ENCODE peak calls at places on chromosomes 4 and X, in eight cellular contexts. Y is stimulated activated naive B cell treated with anti-CD40 and anti-IgM and Interleukin-4, amounts not matched to agents 10 μg/mL and 1 μg/mL and 100 μg/mL, for 72 hours; A is H9; P is IMR-90; J is glutamatergic neuron; O is activated CD8-positive, alpha-beta memory T cell treated with anti-CD3 and anti-CD28 coated beads for 48 hours; M is left cardiac atrium; W is progenitor cell of endocrine pancreas. K is an unnamed sample.

GRCh38 chr4:78720151-78720726 is 55.9 kb upstream of the BMP2K start:
- DNase-seq in W (no peak), M (no peak), J (no peak), P (no peak), O (no peak), A (peak), Y (no peak), K (no peak)

GRCh38 chrX:111365770-111366325 is 46.1 kb downstream of the DCX start:
- DNase-seq in J (no peak), W (no peak), A (no peak), P (no peak), Y (no peak), M (no peak), O (no peak), K (no peak)

GRCh38 chr4:101762025-101762424 is 28.5 kb upstream of the BANK1 start:
- DNase-seq in A (no peak), O (no peak), P (no peak), Y (no peak), M (no peak), J (no peak), W (no peak), K (no peak)

GRCh38 chrX:19017271-19017670 is 33.4 kb upstream of the PHKA2 start:
- DNase-seq in W (no peak), Y (no peak), J (peak), O (no peak), M (no peak), A (peak), P (peak), K (no peak)

GRCh38 chr4:242121-242848 is 63.0 kb downstream of the ZNF732 start:
- DNase-seq in P (peak), M (peak), J (peak), O (peak), A (peak), W (no peak), Y (peak), K (peak)

GRCh38 chrX:106585478-106585877 is 26.3 kb upstream of the RADX start:
- DNase-seq in M (no peak), Y (no peak), W (no peak), O (no peak), J (no peak), A (no peak), P (no peak), K (no peak)

GRCh38 chr4:67587156-67587555 is 28.6 kb downstream of the STAP1 start:
- DNase-seq in M (no peak), P (no peak), Y (no peak), A (no peak), J (no peak), O (no peak), W (no peak), K (no peak)

GRCh38 chr4:118981839-118982381 is 93.3 kb downstream of the SYNPO2 start:
- DNase-seq in A (peak), J (peak), W (peak), P (peak), Y (peak), M (peak), O (no peak), K (no peak)

GRCh38 chr4:48640699-48641098 is 139.4 kb downstream of the FRYL start:
- DNase-seq in P (no peak), W (no peak), A (no peak), J (no peak), M (no peak), Y (no peak), O (no peak), K (no peak)

GRCh38 chrX:15301924-15302323 is 13.5 kb downstream of the ASB11 start:
- DNase-seq in W (no peak), O (no peak), P (peak), J (no peak), Y (no peak), A (no peak), M (peak), K (no peak)

GRCh38 chrX:439236-439635 is 52.5 kb upstream of the PPP2R3B start:
- DNase-seq in W (no peak), O (no peak), P (no peak), M (no peak), J (no peak), A (no peak), Y (no peak), K (no peak)

GRCh38 chr4:90958256-90958895 is 831.2 kb downstream of the CCSER1 start:
- DNase-seq in J (no peak), W (no peak), O (no peak), Y (no peak), P (peak), A (no peak), M (no peak), K (no peak)

GRCh38 chr4:80566203-80566872 is 230.8 kb downstream of the CFAP299 start:
- DNase-seq in W (no peak), M (no peak), O (no peak), Y (no peak), J (no peak), P (no peak), A (no peak), K (no peak)

GRCh38 chr4:617644-618330 is 7.6 kb upstream of the PDE6B start:
- DNase-seq in O (no peak), W (no peak), Y (no peak), P (no peak), A (peak), M (no peak), J (no peak), K (no peak)

GRCh38 chr4:24260922-24261581 is 323.3 kb downstream of the DHX15 start:
- DNase-seq in M (no peak), P (no peak), Y (no peak), O (no peak), A (no peak), W (no peak), J (no peak), K (no peak)

GRCh38 chr4:7007944-7008343 is 35.2 kb upstream of the TADA2B start:
- DNase-seq in O (no peak), W (no peak), P (peak), J (no peak), Y (no peak), M (no peak), A (peak), K (no peak)

GRCh38 chrX:55450259-55450658 is 1.7 kb upstream of the MAGEH1 start:
- DNase-seq in A (no peak), J (no peak), M (no peak), Y (no peak), P (peak), W (no peak), O (no peak), K (no peak)

GRCh38 chr4:105283501-105283900 is 136.8 kb downstream of the TET2 start:
- DNase-seq in P (peak), W (no peak), O (no peak), Y (no peak), M (no peak), A (no peak), J (no peak), K (no peak)

GRCh38 chr4:92066485-92066884 is 237.3 kb upstream of the GRID2 start:
- DNase-seq in O (no peak), A (no peak), J (no peak), Y (no peak), M (no peak), W (no peak), P (no peak), K (no peak)

GRCh38 chr4:13542577-13543042 is 1.7 kb downstream of the NKX3-2 start:
- DNase-seq in M (no peak), J (no peak), A (no peak), P (no peak), Y (no peak), O (no peak), W (no peak), K (no peak)

GRCh38 chr4:48152259-48152658 is 18.2 kb upstream of the TXK start:
- DNase-seq in Y (no peak), P (no peak), M (no peak), W (no peak), A (no peak), J (no peak), O (no peak), K (no peak)